ENCODE peak calls at places on chromosomes 1 and 21, in seven cellular contexts. N, J, P, R, B, C and A are unnamed samples. For H3K27me3, the result is how much of the 10 kb centered on the place peaks cover.

GRCh38 chr1:117674521-117675400 is 68.9 kb downstream of the TENT5C start:
- DNase-seq in P (no peak), R (no peak), B (no peak), C (peak), N (no peak), J (no peak), A (peak)

GRCh38 chr21:40254540-40255455 is 387.6 kb downstream of the PCP4 start:
- DNase-seq in N (peak), P (no peak), C (peak), R (no peak), J (no peak), B (no peak), A (no peak)

GRCh38 chr1:31745071-31745897 is 18.9 kb downstream of the ADGRB2 start:
- DNase-seq in C (no peak), R (peak), P (peak), N (peak), B (no peak), J (peak), A (peak)

GRCh38 chr1:236051107-236051885 is 13.6 kb downstream of the NID1 start:
- DNase-seq in B (no peak), J (no peak), C (peak), P (no peak), R (no peak), N (no peak), A (no peak)

GRCh38 chr1:32901823-32902534 is 790 bp upstream of the TMEM54 start:
- DNase-seq in J (no peak), B (no peak), C (no peak), R (no peak), P (no peak), N (no peak), A (no peak)

GRCh38 chr1:243706563-243706962 is 143.5 kb downstream of the AKT3 start:
- DNase-seq in N (no peak), J (no peak), B (no peak), C (no peak), R (no peak), P (no peak), A (no peak)

GRCh38 chr1:52978045-52978444 is 51.0 kb downstream of the SCP2 start:
- DNase-seq in N (no peak), J (no peak), R (no peak), P (no peak), B (no peak), C (no peak), A (no peak)

GRCh38 chr1:245825128-245825901 is 670.5 kb downstream of the KIF26B start:
- DNase-seq in R (no peak), P (no peak), B (no peak), C (no peak), N (no peak), J (no peak), A (peak)

GRCh38 chr1:27527857-27528700 is 38.1 kb upstream of the WASF2 start:
- DNase-seq in R (no peak), B (no peak), N (no peak), P (no peak), J (peak), C (no peak), A (peak)

GRCh38 chr21:14120091-14120734 is 90.5 kb downstream of the LIPI start:
- DNase-seq in R (no peak), C (no peak), J (no peak), N (no peak), P (peak), B (peak), A (peak)

GRCh38 chr1:89822109-89822962 is 1.5 kb downstream of the LRRC8D start:
- DNase-seq in B (no peak), N (no peak), R (no peak), P (no peak), C (no peak), J (no peak), A (no peak)

GRCh38 chr1:50967416-50968020 is 2.5 kb upstream of the CDKN2C start:
- DNase-seq in B (no peak), J (peak), N (no peak), R (no peak), C (no peak), P (no peak), A (peak)

GRCh38 chr1:223494926-223495645 is 101.9 kb downstream of the CCDC185 start:
- DNase-seq in J (no peak), B (no peak), P (no peak), N (no peak), R (no peak), C (no peak), A (no peak)

GRCh38 chr1:236137285-236137852 is 5.0 kb upstream of the GPR137B start:
- DNase-seq in B (no peak), J (no peak), C (no peak), N (no peak), P (no peak), R (no peak), A (no peak)

GRCh38 chr1:61254629-61255323 is 172.4 kb downstream of the NFIA start:
- DNase-seq in N (no peak), J (peak), R (peak), P (peak), C (no peak), B (no peak), A (peak)

GRCh38 chr1:26302733-26303405 is 3.6 kb downstream of the UBXN11 start:
- DNase-seq in R (peak), B (no peak), P (no peak), J (no peak), N (no peak), C (peak), A (peak)

GRCh38 chr1:244319283-244320132 is 132.2 kb downstream of the ADSS2 start:
- DNase-seq in R (no peak), B (no peak), N (no peak), C (peak), J (no peak), P (no peak), A (peak)

GRCh38 chr1:24173638-24174325 is 13.3 kb downstream of the IFNLR1 start:
- DNase-seq in N (no peak), C (no peak), J (no peak), P (no peak), B (no peak), R (no peak), A (no peak)

GRCh38 chr1:34763142-34763781 is 3.7 kb downstream of the GJB4 start:
- DNase-seq in P (no peak), C (peak), R (no peak), J (no peak), B (no peak), N (no peak), A (peak)

GRCh38 chr1:214454619-214455396 is 96.6 kb downstream of the PTPN14 start:
- DNase-seq in J (peak), P (no peak), C (peak), N (no peak), B (no peak), R (no peak), A (peak)

GRCh38 chr1:116544588-116545358 is 26.1 kb downstream of the CD58 start:
- DNase-seq in J (no peak), N (no peak), R (no peak), C (no peak), B (no peak), P (no peak), A (no peak)

GRCh38 chr21:28723666-28724065 is 269.0 kb downstream of the LTN1 start:
- DNase-seq in J (no peak), B (no peak), R (no peak), N (no peak), C (no peak), P (no peak), A (no peak)

GRCh38 chr1:78092686-78093085 is 46.9 kb downstream of the GIPC2 start:
- DNase-seq in C (no peak), N (no peak), P (no peak), R (no peak), B (no peak), J (no peak), A (peak)

DNA sequence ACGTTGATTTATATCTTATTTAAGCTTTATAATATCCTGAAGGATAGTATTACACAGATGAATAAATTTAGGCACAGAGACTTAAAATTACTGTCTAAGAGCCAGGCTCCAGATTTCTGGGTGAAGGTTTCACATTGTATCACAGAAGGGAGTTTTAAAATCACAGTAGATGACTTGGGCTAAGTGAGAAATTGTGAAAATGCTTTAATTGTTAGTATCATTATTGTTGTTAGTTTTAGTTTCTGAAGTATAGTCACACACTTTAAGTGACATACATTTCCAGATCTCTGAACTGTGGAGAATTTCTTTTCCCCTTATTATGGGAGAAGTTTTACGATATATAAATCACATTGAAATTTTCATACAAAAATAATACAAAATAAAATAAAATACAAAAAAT is 83.5 kb downstream of the NDUFS5 start:
- DNase-seq in R (no peak), B (no peak), P (no peak), C (no peak), J (no peak), N (no peak), A (no peak)
- H3K27me3 ChIP-seq in R (under half), B (under half), P (under half), C (under half), J (under half), N (under half), A (under half)

GRCh38 chr1:247812637-247813036 is 11.3 kb downstream of the OR14A16 start:
- DNase-seq in C (no peak), N (no peak), J (no peak), B (no peak), R (no peak), P (no peak), A (peak)
- H3K27me3 ChIP-seq in C (under half), N (under half), J (under half), B (under half), R (under half), P (under half), A (under half)

GRCh38 chr1:234582186-234582585 is 27.8 kb downstream of the IRF2BP2 start:
- DNase-seq in N (no peak), B (no peak), P (no peak), R (no peak), J (no peak), C (no peak), A (no peak)

GRCh38 chr1:234579967-234580366 is 30.0 kb downstream of the IRF2BP2 start:
- DNase-seq in P (no peak), J (peak), C (no peak), R (no peak), B (no peak), N (no peak), A (peak)

GRCh38 chr1:234578735-234579134 is 31.2 kb downstream of the IRF2BP2 start:
- DNase-seq in C (no peak), N (no peak), R (no peak), J (no peak), B (no peak), P (no peak), A (no peak)

GRCh38 chr1:234581063-234581714 is 28.8 kb downstream of the IRF2BP2 start:
- DNase-seq in C (no peak), R (no peak), J (no peak), P (no peak), B (no peak), N (no peak), A (no peak)

GRCh38 chr1:234578087-234578486 is 31.9 kb downstream of the IRF2BP2 start:
- DNase-seq in R (no peak), C (no peak), B (no peak), J (no peak), N (no peak), P (no peak), A (no peak)
- H3K27me3 ChIP-seq in R (under half), C (under half), B (under half), J (under half), N (under half), P (under half), A (under half)

DNA sequence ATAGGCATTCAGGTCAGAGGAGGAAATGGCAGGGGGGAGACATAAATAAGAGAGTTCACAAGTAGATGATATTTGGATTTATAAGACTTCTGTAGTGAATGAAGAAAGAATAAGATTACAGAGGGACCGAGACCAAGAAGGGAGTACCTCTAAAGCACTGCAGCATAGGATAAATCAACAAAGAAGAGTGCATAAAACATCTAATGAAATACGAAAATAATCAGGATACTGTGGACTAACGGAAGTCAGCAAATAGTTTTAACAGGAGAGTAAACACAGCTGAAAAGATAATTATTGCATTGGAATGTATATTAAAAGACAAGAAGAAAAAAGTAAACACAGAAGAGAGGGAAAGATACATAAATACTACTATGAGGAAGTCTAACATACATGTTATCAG is 921.9 kb upstream of the PRMT6 start:
- DNase-seq in C (no peak), J (no peak), P (no peak), N (no peak), R (no peak), B (no peak), A (peak)
- H3K27me3 ChIP-seq in C (under half), J (under half), P (under half), N (under half), R (under half), B (under half), A (under half)

GRCh38 chr1:37634554-37635308 is at the start of gene RSPO1:
- DNase-seq in R (no peak), B (peak), N (no peak), J (no peak), C (no peak), P (no peak), A (no peak)
- H3K27me3 ChIP-seq in R (under half), B (half or more), N (half or more), J (half or more), C (half or more), P (half or more), A (half or more)

GRCh38 chr21:38429011-38429410 is 69.3 kb downstream of the ERG start:
- DNase-seq in R (no peak), C (no peak), B (no peak), J (no peak), N (no peak), P (no peak), A (no peak)
- H3K27me3 ChIP-seq in R (under half), C (under half), B (under half), J (under half), N (under half), P (under half), A (under half)